ENCODE peak calls at places on chromosomes 3 and 15, in four cellular contexts. G, I, P and Z are unnamed samples.

GRCh38 chr3:165874663-165875489 is 37.7 kb upstream of the BCHE start:
- DNase-seq in G (no peak), I (no peak), P (no peak), Z (no peak)

GRCh38 chr15:96330064-96330449 is 443 bp upstream of the NR2F2 start:
- DNase-seq in G (no peak), I (no peak), P (peak), Z (no peak)

GRCh38 chr3:189756651-189757078 is 125.5 kb downstream of the TP63 start:
- DNase-seq in G (no peak), I (no peak), P (no peak), Z (no peak)

GRCh38 chr15:51288143-51289065 is 50.0 kb downstream of the CYP19A1 start:
- DNase-seq in G (no peak), I (no peak), P (no peak), Z (no peak)

GRCh38 chr3:124787490-124788195 is 57.4 kb downstream of the UMPS start:
- DNase-seq in G (no peak), I (no peak), P (no peak), Z (no peak)

GRCh38 chr3:350978-351377 is 154.4 kb downstream of the CHL1 start:
- DNase-seq in G (no peak), I (no peak), P (no peak), Z (no peak)

GRCh38 chr3:123349566-123350450 is 99.1 kb downstream of the ADCY5 start:
- DNase-seq in G (no peak), I (no peak), P (no peak), Z (no peak)

GRCh38 chr3:82281205-82281604 is 519.8 kb upstream of the GBE1 start:
- DNase-seq in G (no peak), I (no peak), P (no peak), Z (no peak)

GRCh38 chr3:152742368-152743347 is 92.3 kb upstream of the P2RY1 start:
- DNase-seq in G (no peak), I (no peak), P (no peak), Z (no peak)

GRCh38 chr3:27392950-27393679 is 23.9 kb upstream of the NEK10 start:
- DNase-seq in G (no peak), I (no peak), P (no peak), Z (no peak)

GRCh38 chr15:76904461-76905012 is 603 bp downstream of the SCAPER start:
- DNase-seq in G (peak), I (no peak), P (no peak), Z (no peak)

GRCh38 chr3:126371096-126371705 is 14.0 kb upstream of the KLF15 start:
- DNase-seq in G (no peak), I (no peak), P (no peak), Z (no peak)

GRCh38 chr3:174330303-174330702 is 528.8 kb upstream of the NAALADL2 start:
- DNase-seq in G (no peak), I (no peak), P (peak), Z (peak)

GRCh38 chr3:63870606-63871005 is 6.9 kb downstream of the ATXN7 start:
- DNase-seq in G (no peak), I (no peak), P (no peak), Z (no peak)

GRCh38 chr15:78159395-78159794 is 10.2 kb downstream of the IDH3A start:
- DNase-seq in G (no peak), I (no peak), P (no peak), Z (no peak)

GRCh38 chr3:112560330-112560729 is 1.4 kb downstream of the ATG3 start:
- DNase-seq in G (no peak), I (no peak), P (no peak), Z (no peak)

GRCh38 chr3:95407709-95408463 is 1345.0 kb downstream of the NSUN3 start:
- DNase-seq in G (no peak), I (no peak), P (no peak), Z (no peak)

GRCh38 chr3:169662215-169663070 is 1.1 kb downstream of the MECOM start:
- DNase-seq in G (peak), I (peak), P (no peak), Z (no peak)
- TF ChIP-seq CTCF in G (peak), I (no peak), P (peak), Z (peak)

DNA sequence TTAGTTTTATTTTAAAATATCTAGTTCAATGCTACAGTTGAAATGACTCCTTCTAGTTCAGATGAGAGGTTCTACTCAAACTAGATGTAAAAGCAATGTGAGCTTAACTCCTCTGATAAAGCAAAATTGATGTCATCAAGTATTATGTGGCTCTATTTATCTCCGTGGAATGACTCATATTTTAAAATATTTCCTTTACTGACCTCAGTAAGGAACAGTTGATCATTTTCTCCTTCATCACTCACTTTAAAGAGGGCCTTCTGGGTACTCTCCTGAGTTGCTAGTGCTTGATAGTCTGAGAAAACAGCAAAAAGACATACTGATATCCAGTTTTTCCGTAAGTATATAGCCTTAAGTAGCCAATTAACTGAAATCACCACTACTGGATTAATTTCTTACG is 1099.3 kb downstream of the ROBO2 start:
- DNase-seq in G (no peak), I (no peak), P (no peak), Z (no peak)
- H3K4me3 ChIP-seq in G (no peak), I (no peak), P (no peak), Z (no peak)

GRCh38 chr3:67419779-67420178 is 234.6 kb downstream of the SUCLG2 start:
- DNase-seq in G (no peak), I (no peak), P (no peak), Z (no peak)

GRCh38 chr3:67418539-67419529 is 235.6 kb downstream of the SUCLG2 start:
- DNase-seq in G (no peak), I (no peak), P (no peak), Z (no peak)

GRCh38 chr3:67415504-67415903 is 238.9 kb downstream of the SUCLG2 start:
- DNase-seq in G (no peak), I (no peak), P (peak), Z (peak)

GRCh38 chr3:67414740-67415139 is 239.7 kb downstream of the SUCLG2 start:
- DNase-seq in G (no peak), I (no peak), P (no peak), Z (no peak)

DNA sequence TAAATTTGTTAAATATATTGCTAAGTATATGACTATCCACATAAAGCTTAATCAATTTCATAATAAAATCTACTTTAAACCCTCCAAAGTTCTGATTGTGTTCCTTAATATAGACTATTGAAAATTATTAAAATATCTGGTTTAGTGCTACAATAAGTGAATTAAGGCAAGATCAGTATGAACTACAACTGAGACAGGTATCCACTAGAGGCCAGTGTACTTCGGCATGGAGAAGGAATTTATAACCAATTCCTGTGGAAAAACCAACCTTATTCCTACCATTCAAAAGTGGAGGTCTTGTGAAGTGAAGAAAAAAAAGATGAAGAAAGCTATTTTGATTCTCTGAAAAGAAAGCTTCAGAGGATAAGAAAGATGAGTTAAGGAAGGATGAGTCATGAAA is 237.7 kb downstream of the SUCLG2 start:
- DNase-seq in G (no peak), I (no peak), P (no peak), Z (no peak)
- TF ChIP-seq CTCF in G (no peak), I (no peak), P (no peak), Z (no peak)

DNA sequence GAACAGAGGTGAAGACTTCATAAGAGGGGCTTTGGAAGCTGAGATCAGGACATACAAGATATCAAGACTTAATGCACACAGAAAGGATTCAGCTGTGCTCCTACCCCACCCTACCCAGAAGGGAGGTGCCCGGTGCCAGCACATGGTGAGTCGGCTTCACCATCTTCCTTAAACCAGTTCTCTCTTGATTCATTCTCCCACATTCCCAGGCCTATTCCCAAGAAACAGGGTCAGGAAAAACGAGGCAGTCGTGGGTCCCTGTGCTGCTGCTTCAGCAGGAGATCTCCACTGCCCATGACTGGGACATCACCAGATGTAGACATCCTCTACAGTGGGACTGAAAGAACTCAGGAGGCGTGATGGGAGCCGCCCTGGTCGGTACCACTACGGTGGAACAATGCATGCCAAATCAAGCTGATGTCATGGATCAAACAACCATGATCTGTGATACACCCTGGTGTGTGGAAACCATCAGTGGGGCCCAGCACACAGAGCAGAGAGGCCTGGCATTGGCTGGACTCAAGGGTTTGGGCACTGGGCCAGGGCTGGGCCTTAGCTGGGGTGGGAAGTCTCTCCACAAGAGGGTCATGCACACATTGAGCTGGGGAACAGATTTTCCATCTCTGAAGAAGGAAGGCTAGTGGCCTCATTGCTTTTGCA is 41.9 kb downstream of the CCDC12 start:
- DNase-seq in G (no peak), I (no peak), P (no peak), Z (no peak)
- H3K4me3 ChIP-seq in G (no peak), I (no peak), P (no peak), Z (no peak)

GRCh38 chr15:100663066-100663465 is 60.7 kb downstream of the ASB7 start:
- DNase-seq in G (no peak), I (no peak), P (no peak), Z (no peak)
- TF ChIP-seq CTCF in G (no peak), I (no peak), P (peak), Z (peak)